ENCODE peak calls at places on chromosomes 3 and 15, in five cellular contexts. B, O, F, H and P are unnamed samples.

GRCh38 chr15:51025454-51025846 is 69.3 kb downstream of the TNFAIP8L3 start:
- DNase-seq in B (no peak), O (no peak), F (no peak), H (no peak), P (no peak)

GRCh38 chr3:66583646-66584045 is 82.8 kb upstream of the LRIG1 start:
- DNase-seq in B (no peak), O (no peak), F (no peak), H (no peak), P (no peak)

GRCh38 chr3:159210336-159210735 is 408.5 kb downstream of the MFSD1 start:
- DNase-seq in B (no peak), O (no peak), F (no peak), H (no peak), P (no peak)

GRCh38 chr3:195307711-195308110 is 36.8 kb upstream of the XXYLT1 start:
- DNase-seq in B (no peak), O (no peak), F (no peak), H (no peak), P (no peak)

GRCh38 chr3:50623840-50624474 is 7.0 kb downstream of the MAPKAPK3 start:
- DNase-seq in B (no peak), O (peak), F (no peak), H (no peak), P (no peak)

GRCh38 chr3:56494679-56495322 is 26.5 kb upstream of the ERC2 start:
- DNase-seq in B (peak), O (peak), F (peak), H (peak), P (peak)

GRCh38 chr3:8503461-8503860 is 1.8 kb downstream of the LMCD1 start:
- DNase-seq in B (no peak), O (no peak), F (no peak), H (no peak), P (no peak)

GRCh38 chr15:62993066-62993465 is 49.5 kb upstream of the TPM1 start:
- DNase-seq in B (no peak), O (no peak), F (no peak), H (no peak), P (no peak)

GRCh38 chr15:33679065-33679464 is 289.2 kb upstream of the CHRM5 start:
- DNase-seq in B (no peak), O (no peak), F (no peak), H (no peak), P (no peak)

GRCh38 chr3:32126305-32127015 is 20.0 kb downstream of the GPD1L start:
- DNase-seq in B (no peak), O (no peak), F (no peak), H (no peak), P (no peak)

GRCh38 chr3:64530434-64531049 is 157.3 kb downstream of the ADAMTS9 start:
- DNase-seq in B (no peak), O (no peak), F (no peak), H (no peak), P (no peak)

GRCh38 chr15:36877796-36878744 is 222.3 kb downstream of the MEIS2 start:
- DNase-seq in B (no peak), O (peak), F (no peak), H (peak), P (no peak)

GRCh38 chr15:62824111-62824737 is 218.3 kb upstream of the TPM1 start:
- DNase-seq in B (no peak), O (no peak), F (no peak), H (no peak), P (no peak)

GRCh38 chr3:15384510-15385237 is 42.7 kb downstream of the METTL6 start:
- DNase-seq in B (no peak), O (peak), F (no peak), H (no peak), P (no peak)

GRCh38 chr15:98648654-98649537 is 557 bp downstream of the IGF1R start:
- DNase-seq in B (peak), O (peak), F (no peak), H (no peak), P (peak)

GRCh38 chr3:23894166-23895061 is 22.4 kb downstream of the NKIRAS1 start:
- DNase-seq in B (no peak), O (no peak), F (no peak), H (no peak), P (no peak)

GRCh38 chr15:59424626-59425025 is 13.4 kb upstream of the FAM81A start:
- DNase-seq in B (no peak), O (no peak), F (no peak), H (no peak), P (no peak)

GRCh38 chr3:45689787-45690145 is 570 bp downstream of the SACM1L start:
- DNase-seq in B (no peak), O (no peak), F (no peak), H (no peak), P (no peak)

GRCh38 chr3:13080591-13080990 is 7.4 kb upstream of the IQSEC1 start:
- DNase-seq in B (no peak), O (no peak), F (no peak), H (no peak), P (no peak)

GRCh38 chr15:52010633-52011595 is 8.1 kb upstream of the MAPK6 start:
- DNase-seq in B (no peak), O (no peak), F (no peak), H (no peak), P (no peak)

GRCh38 chr15:63448261-63448660 is 56.1 kb upstream of the USP3 start:
- DNase-seq in B (no peak), O (no peak), F (no peak), H (no peak), P (peak)

GRCh38 chr3:58568572-58569286 is 8.5 kb downstream of the FAM107A start:
- DNase-seq in B (peak), O (no peak), F (no peak), H (no peak), P (peak)

GRCh38 chr15:43932036-43932435 is 105.2 kb downstream of the WDR76 start:
- DNase-seq in B (no peak), O (no peak), F (no peak), H (no peak), P (no peak)

GRCh38 chr3:174382876-174383275 is 476.3 kb upstream of the NAALADL2 start:
- DNase-seq in B (no peak), O (no peak), F (no peak), H (no peak), P (no peak)

GRCh38 chr3:78725703-78726246 is 1042.0 kb downstream of the ROBO1 start:
- DNase-seq in B (no peak), O (no peak), F (no peak), H (no peak), P (no peak)

GRCh38 chr3:69305011-69305410 is 80.9 kb downstream of the FRMD4B start:
- DNase-seq in B (no peak), O (peak), F (no peak), H (no peak), P (no peak)

GRCh38 chr3:144437989-144438388 is 466.4 kb downstream of the DIPK2A start:
- DNase-seq in B (no peak), O (peak), F (no peak), H (no peak), P (no peak)

GRCh38 chr3:187026321-187026678 is 96.0 kb downstream of the ST6GAL1 start:
- DNase-seq in B (no peak), O (no peak), F (no peak), H (no peak), P (no peak)